ENCODE peak calls at places on chromosomes 7 and 10, in nine cellular contexts. One of them, this sample, is unnamed.

GRCh38 chr10:114683593-114683992 is 25.5 kb upstream of the ABLIM1 start:
- DNase-seq in IMR-90: no peak
- DNase-seq in EL: no peak
- DNase-seq in hepatocyte: no peak
- DNase-seq in anterior cingulate cortex: no peak
- DNase-seq in left cardiac atrium: peak; percentile 41
- DNase-seq in progenitor cell of endocrine pancreas: no peak
- DNase-seq in astrocyte of the spinal cord: no peak
- DNase-seq in CD8-positive, alpha-beta T cell: no peak
- DNase-seq in this sample: no peak

GRCh38 chr7:39413866-39414668 is 152.1 kb upstream of the YAE1 start:
- DNase-seq in IMR-90: peak; percentile 17
- DNase-seq in EL: peak; percentile 56
- DNase-seq in hepatocyte: peak; percentile 72
- DNase-seq in anterior cingulate cortex: no peak
- DNase-seq in left cardiac atrium: peak; percentile 47
- DNase-seq in progenitor cell of endocrine pancreas: peak; percentile 49
- DNase-seq in astrocyte of the spinal cord: peak; percentile 43
- DNase-seq in CD8-positive, alpha-beta T cell: peak; percentile 11
- DNase-seq in this sample: peak; percentile 84

GRCh38 chr7:48250441-48250951 is 79.2 kb downstream of the ABCA13 start:
- DNase-seq in IMR-90: peak; percentile 83
- DNase-seq in EL: peak; percentile 51
- DNase-seq in hepatocyte: no peak
- DNase-seq in anterior cingulate cortex: no peak
- DNase-seq in left cardiac atrium: no peak
- DNase-seq in progenitor cell of endocrine pancreas: no peak
- DNase-seq in astrocyte of the spinal cord: peak; percentile 75
- DNase-seq in CD8-positive, alpha-beta T cell: no peak
- DNase-seq in this sample: no peak

GRCh38 chr10:86261933-86262665 is 104.5 kb downstream of the GRID1 start:
- DNase-seq in IMR-90: no peak
- DNase-seq in EL: no peak
- DNase-seq in hepatocyte: peak; percentile 52
- DNase-seq in anterior cingulate cortex: no peak
- DNase-seq in left cardiac atrium: no peak
- DNase-seq in progenitor cell of endocrine pancreas: peak; percentile 4
- DNase-seq in astrocyte of the spinal cord: no peak
- DNase-seq in CD8-positive, alpha-beta T cell: no peak
- DNase-seq in this sample: peak; percentile 86

GRCh38 chr7:144087230-144087629 is 1.2 kb downstream of the OR2A12 start:
- DNase-seq in IMR-90: no peak
- DNase-seq in EL: no peak
- DNase-seq in hepatocyte: no peak
- DNase-seq in anterior cingulate cortex: no peak
- DNase-seq in left cardiac atrium: no peak
- DNase-seq in progenitor cell of endocrine pancreas: no peak
- DNase-seq in astrocyte of the spinal cord: no peak
- DNase-seq in CD8-positive, alpha-beta T cell: no peak
- DNase-seq in this sample: no peak

GRCh38 chr10:11795101-11795920 is 27.8 kb upstream of the PROSER2 start:
- DNase-seq in IMR-90: no peak
- DNase-seq in EL: no peak
- DNase-seq in hepatocyte: no peak
- DNase-seq in anterior cingulate cortex: no peak
- DNase-seq in left cardiac atrium: no peak
- DNase-seq in progenitor cell of endocrine pancreas: no peak
- DNase-seq in astrocyte of the spinal cord: no peak
- DNase-seq in CD8-positive, alpha-beta T cell: no peak
- DNase-seq in this sample: no peak

GRCh38 chr7:112306903-112307302 is 100.4 kb downstream of the ZNF277 start:
- DNase-seq in IMR-90: no peak
- DNase-seq in EL: no peak
- DNase-seq in hepatocyte: no peak
- DNase-seq in anterior cingulate cortex: no peak
- DNase-seq in left cardiac atrium: no peak
- DNase-seq in progenitor cell of endocrine pancreas: no peak
- DNase-seq in astrocyte of the spinal cord: no peak
- DNase-seq in CD8-positive, alpha-beta T cell: no peak
- DNase-seq in this sample: no peak

GRCh38 chr7:34756025-34756437 is 98.0 kb downstream of the NPSR1 start:
- DNase-seq in IMR-90: no peak
- DNase-seq in EL: no peak
- DNase-seq in hepatocyte: no peak
- DNase-seq in anterior cingulate cortex: no peak
- DNase-seq in left cardiac atrium: no peak
- DNase-seq in progenitor cell of endocrine pancreas: no peak
- DNase-seq in astrocyte of the spinal cord: no peak
- DNase-seq in CD8-positive, alpha-beta T cell: no peak
- DNase-seq in this sample: no peak

GRCh38 chr10:115827650-115828049 is 445.4 kb downstream of the GFRA1 start:
- DNase-seq in IMR-90: peak; percentile 59
- DNase-seq in EL: peak; percentile 92
- DNase-seq in hepatocyte: no peak
- DNase-seq in anterior cingulate cortex: no peak
- DNase-seq in left cardiac atrium: no peak
- DNase-seq in progenitor cell of endocrine pancreas: no peak
- DNase-seq in astrocyte of the spinal cord: no peak
- DNase-seq in CD8-positive, alpha-beta T cell: no peak
- DNase-seq in this sample: no peak

GRCh38 chr10:12803781-12804180 is 197.7 kb downstream of the CCDC3 start:
- DNase-seq in IMR-90: no peak
- DNase-seq in EL: no peak
- DNase-seq in hepatocyte: no peak
- DNase-seq in anterior cingulate cortex: no peak
- DNase-seq in left cardiac atrium: no peak
- DNase-seq in progenitor cell of endocrine pancreas: no peak
- DNase-seq in astrocyte of the spinal cord: no peak
- DNase-seq in CD8-positive, alpha-beta T cell: no peak
- DNase-seq in this sample: no peak

GRCh38 chr10:126179637-126180036 is 208.6 kb downstream of the ADAM12 start:
- DNase-seq in IMR-90: no peak
- DNase-seq in EL: no peak
- DNase-seq in hepatocyte: no peak
- DNase-seq in anterior cingulate cortex: no peak
- DNase-seq in left cardiac atrium: no peak
- DNase-seq in progenitor cell of endocrine pancreas: no peak
- DNase-seq in astrocyte of the spinal cord: no peak
- DNase-seq in CD8-positive, alpha-beta T cell: no peak
- DNase-seq in this sample: no peak

GRCh38 chr10:52966904-52967303 is 194.3 kb upstream of the MBL2 start:
- DNase-seq in IMR-90: no peak
- DNase-seq in EL: no peak
- DNase-seq in hepatocyte: no peak
- DNase-seq in anterior cingulate cortex: no peak
- DNase-seq in left cardiac atrium: no peak
- DNase-seq in progenitor cell of endocrine pancreas: no peak
- DNase-seq in astrocyte of the spinal cord: no peak
- DNase-seq in CD8-positive, alpha-beta T cell: no peak
- DNase-seq in this sample: no peak

GRCh38 chr7:68793513-68793912 is 804.8 kb upstream of the AUTS2 start:
- DNase-seq in IMR-90: no peak
- DNase-seq in EL: no peak
- DNase-seq in hepatocyte: no peak
- DNase-seq in anterior cingulate cortex: no peak
- DNase-seq in left cardiac atrium: no peak
- DNase-seq in progenitor cell of endocrine pancreas: no peak
- DNase-seq in astrocyte of the spinal cord: no peak
- DNase-seq in CD8-positive, alpha-beta T cell: no peak
- DNase-seq in this sample: no peak

GRCh38 chr7:151802469-151802846 is 74.5 kb downstream of the PRKAG2 start:
- DNase-seq in IMR-90: no peak
- DNase-seq in EL: no peak
- DNase-seq in hepatocyte: no peak
- DNase-seq in anterior cingulate cortex: no peak
- DNase-seq in left cardiac atrium: no peak
- DNase-seq in progenitor cell of endocrine pancreas: no peak
- DNase-seq in astrocyte of the spinal cord: no peak
- DNase-seq in CD8-positive, alpha-beta T cell: no peak
- DNase-seq in this sample: no peak

GRCh38 chr10:15245530-15245929 is 77.0 kb upstream of the NMT2 start:
- DNase-seq in IMR-90: no peak
- DNase-seq in EL: peak; percentile 14
- DNase-seq in hepatocyte: no peak
- DNase-seq in anterior cingulate cortex: no peak
- DNase-seq in left cardiac atrium: no peak
- DNase-seq in progenitor cell of endocrine pancreas: no peak
- DNase-seq in astrocyte of the spinal cord: no peak
- DNase-seq in CD8-positive, alpha-beta T cell: no peak
- DNase-seq in this sample: no peak

GRCh38 chr7:152577339-152577738 is 98.6 kb downstream of the XRCC2 start:
- DNase-seq in IMR-90: no peak
- DNase-seq in EL: no peak
- DNase-seq in hepatocyte: no peak
- DNase-seq in anterior cingulate cortex: no peak
- DNase-seq in left cardiac atrium: no peak
- DNase-seq in progenitor cell of endocrine pancreas: no peak
- DNase-seq in astrocyte of the spinal cord: no peak
- DNase-seq in CD8-positive, alpha-beta T cell: no peak
- DNase-seq in this sample: no peak

GRCh38 chr10:11479307-11479706 is 132.1 kb downstream of the USP6NL start:
- DNase-seq in IMR-90: no peak
- DNase-seq in EL: no peak
- DNase-seq in hepatocyte: no peak
- DNase-seq in anterior cingulate cortex: no peak
- DNase-seq in left cardiac atrium: no peak
- DNase-seq in progenitor cell of endocrine pancreas: no peak
- DNase-seq in astrocyte of the spinal cord: no peak
- DNase-seq in CD8-positive, alpha-beta T cell: no peak
- DNase-seq in this sample: no peak

GRCh38 chr10:113381906-113382562 is 170.8 kb upstream of the HABP2 start:
- DNase-seq in IMR-90: peak; percentile 57
- DNase-seq in EL: peak; percentile 79
- DNase-seq in hepatocyte: no peak
- DNase-seq in anterior cingulate cortex: no peak
- DNase-seq in left cardiac atrium: no peak
- DNase-seq in progenitor cell of endocrine pancreas: no peak
- DNase-seq in astrocyte of the spinal cord: peak; percentile 46
- DNase-seq in CD8-positive, alpha-beta T cell: peak; percentile 6
- DNase-seq in this sample: no peak

GRCh38 chr10:67772894-67773511 is 65.0 kb downstream of the DNAJC12 start:
- DNase-seq in IMR-90: peak; percentile 55
- DNase-seq in EL: peak; percentile 35
- DNase-seq in hepatocyte: no peak
- DNase-seq in anterior cingulate cortex: no peak
- DNase-seq in left cardiac atrium: no peak
- DNase-seq in progenitor cell of endocrine pancreas: no peak
- DNase-seq in astrocyte of the spinal cord: peak; percentile 67
- DNase-seq in CD8-positive, alpha-beta T cell: no peak
- DNase-seq in this sample: no peak

GRCh38 chr7:23394828-23395227 is 75.5 kb downstream of the IGF2BP3 start:
- DNase-seq in IMR-90: peak; percentile 42
- DNase-seq in EL: no peak
- DNase-seq in hepatocyte: no peak
- DNase-seq in anterior cingulate cortex: no peak
- DNase-seq in left cardiac atrium: no peak
- DNase-seq in progenitor cell of endocrine pancreas: no peak
- DNase-seq in astrocyte of the spinal cord: peak; percentile 39
- DNase-seq in CD8-positive, alpha-beta T cell: no peak
- DNase-seq in this sample: no peak

GRCh38 chr10:31871266-31871887 is 57.3 kb downstream of the ARHGAP12 start:
- DNase-seq in IMR-90: peak; percentile 21
- DNase-seq in EL: no peak
- DNase-seq in hepatocyte: no peak
- DNase-seq in anterior cingulate cortex: no peak
- DNase-seq in left cardiac atrium: no peak
- DNase-seq in progenitor cell of endocrine pancreas: no peak
- DNase-seq in astrocyte of the spinal cord: no peak
- DNase-seq in CD8-positive, alpha-beta T cell: no peak
- DNase-seq in this sample: no peak

GRCh38 chr7:156374335-156374734 is 266.2 kb upstream of the RNF32 start:
- DNase-seq in IMR-90: no peak
- DNase-seq in EL: no peak
- DNase-seq in hepatocyte: no peak
- DNase-seq in anterior cingulate cortex: no peak
- DNase-seq in left cardiac atrium: no peak
- DNase-seq in progenitor cell of endocrine pancreas: no peak
- DNase-seq in astrocyte of the spinal cord: no peak
- DNase-seq in CD8-positive, alpha-beta T cell: no peak
- DNase-seq in this sample: no peak

GRCh38 chr7:5284304-5285281 is 1.9 kb downstream of the SLC29A4 start:
- DNase-seq in IMR-90: no peak
- DNase-seq in EL: peak; percentile 36
- DNase-seq in hepatocyte: peak; percentile 89
- DNase-seq in anterior cingulate cortex: peak; percentile 66
- DNase-seq in left cardiac atrium: peak; percentile 42
- DNase-seq in progenitor cell of endocrine pancreas: peak; percentile 63
- DNase-seq in astrocyte of the spinal cord: peak; percentile 14
- DNase-seq in CD8-positive, alpha-beta T cell: no peak
- DNase-seq in this sample: peak; percentile 94

GRCh38 chr7:28812641-28813040 is 145.5 kb downstream of the TRIL start:
- DNase-seq in IMR-90: no peak
- DNase-seq in EL: no peak
- DNase-seq in hepatocyte: no peak
- DNase-seq in anterior cingulate cortex: no peak
- DNase-seq in left cardiac atrium: no peak
- DNase-seq in progenitor cell of endocrine pancreas: no peak
- DNase-seq in astrocyte of the spinal cord: no peak
- DNase-seq in CD8-positive, alpha-beta T cell: no peak
- DNase-seq in this sample: no peak

GRCh38 chr7:126026421-126027088 is 1096.9 kb upstream of the POT1 start:
- DNase-seq in IMR-90: no peak
- DNase-seq in EL: no peak
- DNase-seq in hepatocyte: no peak
- DNase-seq in anterior cingulate cortex: no peak
- DNase-seq in left cardiac atrium: no peak
- DNase-seq in progenitor cell of endocrine pancreas: no peak
- DNase-seq in astrocyte of the spinal cord: peak; percentile 27
- DNase-seq in CD8-positive, alpha-beta T cell: no peak
- DNase-seq in this sample: no peak

GRCh38 chr10:83252169-83252568 is 887.1 kb upstream of the GHITM start:
- DNase-seq in IMR-90: no peak
- DNase-seq in EL: no peak
- DNase-seq in hepatocyte: no peak
- DNase-seq in anterior cingulate cortex: no peak
- DNase-seq in left cardiac atrium: no peak
- DNase-seq in progenitor cell of endocrine pancreas: no peak
- DNase-seq in astrocyte of the spinal cord: no peak
- DNase-seq in CD8-positive, alpha-beta T cell: no peak
- DNase-seq in this sample: no peak

GRCh38 chr7:42053834-42054233 is 183.2 kb downstream of the GLI3 start:
- DNase-seq in IMR-90: peak; percentile 15
- DNase-seq in EL: no peak
- DNase-seq in hepatocyte: no peak
- DNase-seq in anterior cingulate cortex: no peak
- DNase-seq in left cardiac atrium: no peak
- DNase-seq in progenitor cell of endocrine pancreas: no peak
- DNase-seq in astrocyte of the spinal cord: no peak
- DNase-seq in CD8-positive, alpha-beta T cell: no peak
- DNase-seq in this sample: no peak

GRCh38 chr7:68256295-68256694 is 1259.7 kb downstream of the TYW1 start:
- DNase-seq in IMR-90: no peak
- DNase-seq in EL: no peak
- DNase-seq in hepatocyte: no peak
- DNase-seq in anterior cingulate cortex: no peak
- DNase-seq in left cardiac atrium: no peak
- DNase-seq in progenitor cell of endocrine pancreas: no peak
- DNase-seq in astrocyte of the spinal cord: no peak
- DNase-seq in CD8-positive, alpha-beta T cell: no peak
- DNase-seq in this sample: no peak

GRCh38 chr10:72322280-72323058 is 32.2 kb downstream of the DNAJB12 start:
- DNase-seq in IMR-90: no peak
- DNase-seq in EL: no peak
- DNase-seq in hepatocyte: peak; percentile 51
- DNase-seq in anterior cingulate cortex: no peak
- DNase-seq in left cardiac atrium: no peak
- DNase-seq in progenitor cell of endocrine pancreas: no peak
- DNase-seq in astrocyte of the spinal cord: peak; percentile 22
- DNase-seq in CD8-positive, alpha-beta T cell: peak; percentile 57
- DNase-seq in this sample: no peak

GRCh38 chr10:32379950-32380547 is 33.1 kb upstream of the EPC1 start:
- DNase-seq in IMR-90: no peak
- DNase-seq in EL: no peak
- DNase-seq in hepatocyte: no peak
- DNase-seq in anterior cingulate cortex: no peak
- DNase-seq in left cardiac atrium: no peak
- DNase-seq in progenitor cell of endocrine pancreas: no peak
- DNase-seq in astrocyte of the spinal cord: no peak
- DNase-seq in CD8-positive, alpha-beta T cell: no peak
- DNase-seq in this sample: no peak

GRCh38 chr10:70582793-70583700 is 19.5 kb downstream of the PRF1 start:
- DNase-seq in IMR-90: no peak
- DNase-seq in EL: no peak
- DNase-seq in hepatocyte: no peak
- DNase-seq in anterior cingulate cortex: no peak
- DNase-seq in left cardiac atrium: peak; percentile 10
- DNase-seq in progenitor cell of endocrine pancreas: no peak
- DNase-seq in astrocyte of the spinal cord: no peak
- DNase-seq in CD8-positive, alpha-beta T cell: no peak
- DNase-seq in this sample: no peak

This sample was measured in H7.